ENCODE peak calls at places on chromosomes 11 and 22, in eight cellular contexts. F, M, A, T, H, O, B and X are unnamed samples. For H3K4me1 and H3K9me3, the result is how much of the 10 kb centered on the place peaks cover.

GRCh38 chr11:94774345-94774744 is 6.2 kb downstream of the AMOTL1 start:
- DNase-seq in F (no peak), M (peak), A (no peak), T (no peak), H (no peak), O (no peak), B (no peak), X (no peak)

GRCh38 chr11:75142714-75143419 is 8.0 kb upstream of the SLCO2B1 start:
- DNase-seq in F (peak), M (peak), A (no peak), T (peak), H (peak), O (peak), B (peak), X (peak)

GRCh38 chr11:43632171-43632570 is 48.4 kb upstream of the HSD17B12 start:
- DNase-seq in F (no peak), M (peak), A (no peak), T (no peak), H (peak), O (no peak), B (no peak), X (no peak)

GRCh38 chr11:62399868-62400245 is 19.0 kb upstream of the SCGB1A1 start:
- DNase-seq in F (no peak), M (no peak), A (peak), T (no peak), H (no peak), O (peak), B (no peak), X (no peak)

GRCh38 chr11:72041364-72042058 is 38.8 kb downstream of the NUMA1 start:
- DNase-seq in F (peak), M (peak), A (peak), T (no peak), H (peak), O (peak), B (peak), X (peak)

GRCh38 chr11:68150029-68150428 is 28.8 kb upstream of the CHKA start:
- DNase-seq in F (no peak), M (peak), A (peak), T (no peak), H (peak), O (peak), B (no peak), X (no peak)

GRCh38 chr11:61411589-61411988 is 18.2 kb downstream of the CPSF7 start:
- DNase-seq in F (no peak), M (no peak), A (no peak), T (no peak), H (no peak), O (no peak), B (no peak), X (no peak)

GRCh38 chr11:88292156-88292844 is 45.2 kb downstream of the CTSC start:
- DNase-seq in F (peak), M (peak), A (peak), T (no peak), H (peak), O (no peak), B (no peak), X (no peak)

GRCh38 chr22:49366437-49366836 is 461.2 kb downstream of the BRD1 start:
- DNase-seq in F (no peak), M (no peak), A (no peak), T (no peak), H (no peak), O (peak), B (no peak), X (peak)

GRCh38 chr11:94657629-94658028 is 90.5 kb downstream of the PIWIL4 start:
- DNase-seq in F (no peak), M (no peak), A (no peak), T (no peak), H (no peak), O (no peak), B (no peak), X (no peak)

GRCh38 chr11:108226036-108226435 is 3.2 kb downstream of the ATM start:
- DNase-seq in F (no peak), M (no peak), A (no peak), T (no peak), H (no peak), O (no peak), B (no peak), X (no peak)

GRCh38 chr22:29733362-29734322 is 13.8 kb downstream of the CABP7 start:
- DNase-seq in F (peak), M (no peak), A (no peak), T (no peak), H (no peak), O (peak), B (peak), X (no peak)

GRCh38 chr22:17159504-17159951 is 451 bp upstream of the HDHD5 start:
- DNase-seq in F (peak), M (peak), A (no peak), T (no peak), H (peak), O (peak), B (peak), X (no peak)

GRCh38 chr11:62540804-62541671 is 5.6 kb downstream of the AHNAK start:
- DNase-seq in F (peak), M (peak), A (no peak), T (no peak), H (no peak), O (no peak), B (peak), X (no peak)

GRCh38 chr11:115660072-115660805 is 156.0 kb upstream of the CADM1 start:
- DNase-seq in F (no peak), M (no peak), A (no peak), T (no peak), H (no peak), O (no peak), B (no peak), X (no peak)

GRCh38 chr11:12288934-12289666 is 88.3 kb upstream of the PARVA start:
- DNase-seq in F (no peak), M (no peak), A (no peak), T (no peak), H (no peak), O (no peak), B (no peak), X (peak)

GRCh38 chr11:36333897-36334296 is 37.8 kb downstream of the PRR5L start:
- DNase-seq in F (no peak), M (peak), A (no peak), T (peak), H (peak), O (no peak), B (no peak), X (no peak)

GRCh38 chr11:33125611-33126010 is 35.7 kb downstream of the CSTF3 start:
- DNase-seq in F (no peak), M (no peak), A (no peak), T (no peak), H (no peak), O (no peak), B (no peak), X (no peak)

GRCh38 chr11:90134420-90135003 is at the start of gene NAALAD2:
- DNase-seq in F (peak), M (peak), A (peak), T (peak), H (no peak), O (peak), B (peak), X (no peak)

GRCh38 chr11:68825603-68826002 is 16.1 kb downstream of the CPT1A start:
- DNase-seq in F (peak), M (no peak), A (peak), T (no peak), H (no peak), O (peak), B (no peak), X (no peak)

GRCh38 chr11:83070044-83070877 is 1.4 kb downstream of the RAB30 start:
- DNase-seq in F (no peak), M (peak), A (no peak), T (no peak), H (peak), O (no peak), B (no peak), X (no peak)

GRCh38 chr11:114762437-114762836 is 84.1 kb downstream of the NXPE2 start:
- DNase-seq in F (peak), M (peak), A (peak), T (peak), H (peak), O (peak), B (peak), X (peak)

GRCh38 chr22:49969751-49970527 is 9.4 kb downstream of the PIM3 start:
- DNase-seq in F (no peak), M (no peak), A (peak), T (no peak), H (no peak), O (peak), B (peak), X (peak)

GRCh38 chr11:69166186-69167115 is 10.7 kb downstream of the SMIM38 start:
- DNase-seq in F (no peak), M (peak), A (no peak), T (no peak), H (peak), O (no peak), B (no peak), X (peak)

GRCh38 chr11:6627762-6628241 is 8.6 kb upstream of the TPP1 start:
- DNase-seq in F (no peak), M (no peak), A (no peak), T (no peak), H (no peak), O (no peak), B (no peak), X (no peak)

GRCh38 chr22:20117656-20118571 is 888 bp upstream of the TRMT2A start:
- DNase-seq in F (peak), M (peak), A (peak), T (no peak), H (no peak), O (peak), B (peak), X (no peak)

GRCh38 chr22:32748509-32748908 is 53.0 kb upstream of the TIMP3 start:
- DNase-seq in F (no peak), M (no peak), A (no peak), T (no peak), H (no peak), O (no peak), B (no peak), X (no peak)

GRCh38 chr11:45647786-45648185 is 17.6 kb downstream of the CHST1 start:
- DNase-seq in F (no peak), M (no peak), A (no peak), T (no peak), H (no peak), O (no peak), B (no peak), X (no peak)

GRCh38 chr22:37015587-37015878 is 3.7 kb downstream of the TST start:
- DNase-seq in F (peak), M (no peak), A (no peak), T (no peak), H (no peak), O (no peak), B (no peak), X (no peak)

GRCh38 chr22:37016134-37016910 is 2.9 kb downstream of the TST start:
- DNase-seq in F (peak), M (no peak), A (no peak), T (no peak), H (no peak), O (no peak), B (no peak), X (peak)

GRCh38 chr22:37012956-37013355 is 6.3 kb downstream of the TST start:
- DNase-seq in F (peak), M (no peak), A (no peak), T (no peak), H (no peak), O (no peak), B (no peak), X (no peak)

GRCh38 chr22:37014415-37014806 is 4.8 kb downstream of the TST start:
- DNase-seq in F (no peak), M (no peak), A (no peak), T (no peak), H (no peak), O (no peak), B (no peak), X (no peak)

DNA sequence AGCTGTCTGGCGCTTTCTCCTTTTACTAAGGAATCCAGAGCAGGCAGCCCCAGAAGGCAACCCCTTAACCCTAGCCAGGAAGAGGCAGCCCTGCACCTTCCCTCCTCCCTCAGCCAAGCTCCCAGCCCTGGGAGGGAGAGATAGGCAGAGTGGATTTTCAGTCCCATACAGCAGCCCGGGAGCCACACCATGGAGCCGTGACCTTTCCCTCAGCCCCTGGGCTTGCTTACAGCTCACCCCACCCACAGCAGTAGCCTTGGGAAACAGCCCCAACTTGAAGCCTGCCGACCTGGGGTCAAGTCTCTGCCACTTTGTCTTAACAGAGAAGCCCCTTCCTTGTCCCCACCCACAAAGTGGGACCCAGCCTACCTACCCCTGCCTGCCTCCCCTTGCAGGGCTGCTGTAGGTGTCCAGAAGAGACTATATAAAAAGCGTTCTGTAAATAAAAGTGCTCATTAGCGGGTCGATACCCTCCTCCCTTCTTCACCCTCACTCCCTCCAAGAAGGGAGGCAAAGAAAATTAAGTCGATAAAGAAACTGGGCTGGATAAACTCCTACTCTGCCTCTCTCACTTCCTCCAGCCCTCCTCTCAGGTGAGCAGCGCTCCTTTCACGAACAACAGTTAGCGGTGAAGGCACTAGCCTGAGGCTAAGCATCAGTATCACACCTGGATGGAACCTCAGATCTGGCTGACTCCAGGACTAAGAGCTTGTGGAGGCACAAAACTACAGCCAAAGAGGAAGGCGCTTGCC is 4.2 kb downstream of the TST start:
- DNase-seq in F (peak), M (no peak), A (no peak), T (no peak), H (no peak), O (no peak), B (no peak), X (no peak)
- H3K4me1 ChIP-seq in F (under half), M (under half), A (under half), T (under half), H (under half), O (under half), B (under half), X (under half)

GRCh38 chr22:47210686-47211085 is 448.2 kb downstream of the TBC1D22A start:
- DNase-seq in F (no peak), M (no peak), A (no peak), T (no peak), H (no peak), O (no peak), B (no peak), X (no peak)
- H3K9me3 ChIP-seq in F (under half), M (under half), A (under half), T (under half), H (under half), O (under half), B (under half), X (under half)

GRCh38 chr22:24992946-24993345 is 40.4 kb downstream of the KIAA1671 start:
- DNase-seq in F (no peak), M (no peak), A (no peak), T (no peak), H (no peak), O (no peak), B (no peak), X (no peak)

GRCh38 chr22:24990344-24990905 is 37.9 kb downstream of the KIAA1671 start:
- DNase-seq in F (no peak), M (no peak), A (no peak), T (no peak), H (no peak), O (no peak), B (no peak), X (no peak)

GRCh38 chr22:24986816-24987215 is 34.3 kb downstream of the KIAA1671 start:
- DNase-seq in F (peak), M (no peak), A (no peak), T (no peak), H (no peak), O (no peak), B (no peak), X (no peak)

GRCh38 chr22:24989135-24989534 is 36.6 kb downstream of the KIAA1671 start:
- DNase-seq in F (no peak), M (no peak), A (no peak), T (no peak), H (no peak), O (no peak), B (no peak), X (no peak)

DNA sequence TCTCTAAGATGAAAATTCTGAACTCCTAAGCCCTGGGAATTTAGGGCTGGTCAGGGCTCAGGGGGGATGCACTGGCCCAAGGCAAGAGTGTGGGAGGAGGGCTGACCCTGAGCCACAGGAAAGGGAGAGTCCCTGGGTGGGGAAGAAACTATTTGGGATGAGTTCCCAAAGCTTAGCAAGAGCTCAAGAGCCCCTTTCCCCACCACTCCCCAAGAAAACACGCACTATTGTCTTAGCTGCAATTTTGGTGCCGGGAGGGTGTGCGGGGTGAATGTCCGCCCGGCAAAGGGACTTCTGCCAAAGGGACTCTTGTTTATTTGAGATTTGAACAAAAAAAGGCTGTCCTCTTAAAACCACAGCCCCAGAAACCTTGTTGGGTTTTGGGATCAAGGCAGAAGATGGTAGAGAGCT is 37.0 kb downstream of the KIAA1671 start:
- DNase-seq in F (no peak), M (no peak), A (no peak), T (no peak), H (no peak), O (no peak), B (no peak), X (no peak)
- H3K4me1 ChIP-seq in F (under half), M (under half), A (under half), T (under half), H (half or more), O (under half), B (under half), X (under half)

GRCh38 chr22:45233386-45233785 is 7.3 kb downstream of the KIAA0930 start:
- DNase-seq in F (no peak), M (no peak), A (no peak), T (no peak), H (no peak), O (no peak), B (no peak), X (no peak)

GRCh38 chr22:45231293-45231692 is 9.4 kb downstream of the KIAA0930 start:
- DNase-seq in F (no peak), M (no peak), A (no peak), T (no peak), H (peak), O (no peak), B (no peak), X (no peak)

GRCh38 chr22:45235101-45235777 is 5.5 kb downstream of the KIAA0930 start:
- DNase-seq in F (peak), M (no peak), A (no peak), T (no peak), H (no peak), O (no peak), B (peak), X (no peak)

GRCh38 chr22:45235851-45236342 is 4.8 kb downstream of the KIAA0930 start:
- DNase-seq in F (peak), M (no peak), A (peak), T (no peak), H (no peak), O (no peak), B (no peak), X (no peak)

DNA sequence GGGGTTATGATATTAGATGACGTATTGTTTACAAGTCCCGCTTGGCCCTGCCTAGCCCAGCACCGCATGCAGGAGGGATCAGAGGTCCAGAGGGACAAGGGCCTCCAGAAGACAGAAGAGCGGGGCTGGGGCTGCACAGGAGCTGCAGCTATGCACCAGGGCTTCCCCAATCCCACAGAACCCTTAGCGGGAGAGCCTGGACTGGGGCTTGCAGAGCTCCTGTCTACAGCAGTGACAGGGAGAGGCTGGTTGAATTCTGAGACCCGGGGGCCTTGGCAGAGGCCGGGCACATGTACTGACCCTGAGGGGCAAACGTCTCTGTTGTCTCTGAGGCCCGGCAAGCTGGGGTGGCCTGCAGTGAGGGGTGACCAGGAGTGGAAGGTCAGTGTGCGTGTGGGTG is 6.9 kb downstream of the KIAA0930 start:
- DNase-seq in F (no peak), M (no peak), A (no peak), T (no peak), H (no peak), O (no peak), B (no peak), X (no peak)
- H3K9me3 ChIP-seq in F (under half), M (under half), A (under half), T (under half), H (under half), O (under half), B (under half), X (under half)

GRCh38 chr11:120346233-120346632 is 10.0 kb downstream of the ARHGEF12 start:
- DNase-seq in F (no peak), M (no peak), A (no peak), T (no peak), H (no peak), O (no peak), B (no peak), X (no peak)
- H3K4me1 ChIP-seq in F (under half), M (under half), A (under half), T (under half), H (under half), O (under half), B (half or more), X (half or more)

GRCh38 chr11:111913997-111914396 is 1.5 kb downstream of the HSPB2 start:
- DNase-seq in F (no peak), M (peak), A (no peak), T (no peak), H (no peak), O (no peak), B (no peak), X (no peak)

GRCh38 chr11:111913031-111913861 is 712 bp downstream of the HSPB2 start:
- DNase-seq in F (no peak), M (no peak), A (peak), T (no peak), H (no peak), O (no peak), B (peak), X (no peak)

GRCh38 chr11:111910637-111911562 is 670 bp downstream of the CRYAB start:
- DNase-seq in F (no peak), M (no peak), A (no peak), T (no peak), H (peak), O (no peak), B (no peak), X (no peak)

GRCh38 chr11:111912535-111912934 is at the start of gene HSPB2:
- DNase-seq in F (no peak), M (no peak), A (peak), T (no peak), H (no peak), O (no peak), B (peak), X (peak)

GRCh38 chr11:111911563-111912401 is at the start of gene CRYAB:
- DNase-seq in F (peak), M (peak), A (peak), T (no peak), H (peak), O (peak), B (peak), X (peak)
- H3K9me3 ChIP-seq in F (under half), M (under half), A (under half), T (under half), H (under half), O (under half), B (under half), X (under half)

GRCh38 chr11:8233691-8234424 is 29.8 kb downstream of the LMO1 start:
- DNase-seq in F (no peak), M (peak), A (no peak), T (no peak), H (peak), O (no peak), B (peak), X (no peak)

GRCh38 chr11:8235925-8236324 is 27.8 kb downstream of the LMO1 start:
- DNase-seq in F (no peak), M (no peak), A (no peak), T (no peak), H (no peak), O (no peak), B (no peak), X (no peak)

GRCh38 chr11:8232849-8233606 is 30.6 kb downstream of the LMO1 start:
- DNase-seq in F (no peak), M (no peak), A (no peak), T (no peak), H (no peak), O (peak), B (no peak), X (no peak)

GRCh38 chr11:8234910-8235309 is 28.8 kb downstream of the LMO1 start:
- DNase-seq in F (no peak), M (no peak), A (no peak), T (no peak), H (no peak), O (no peak), B (no peak), X (no peak)

GRCh38 chr11:8234425-8234821 is 29.3 kb downstream of the LMO1 start:
- DNase-seq in F (no peak), M (no peak), A (no peak), T (no peak), H (no peak), O (no peak), B (no peak), X (no peak)
- H3K4me1 ChIP-seq in F (under half), M (under half), A (under half), T (under half), H (under half), O (under half), B (under half), X (under half)